ENCODE peak calls at places on chromosomes 3 and 15, in eight cellular contexts. Q, Z, V, B, K, O, L and M are unnamed samples.

GRCh38 chr3:131526801-131527347 is 24.1 kb upstream of the MRPL3 start:
- DNase-seq in O (no peak), V (peak; percentile 44), Z (no peak), K (peak; percentile 42), L (no peak), Q (peak; percentile 34), B (no peak), M (no peak)

GRCh38 chr3:22007376-22007775 is 256.4 kb upstream of the ZNF385D start:
- DNase-seq in L (no peak), O (no peak), V (no peak), Q (no peak), B (no peak), K (no peak), Z (no peak), M (no peak)

GRCh38 chr15:62253294-62253693 is 88.2 kb upstream of the C2CD4B start:
- DNase-seq in Z (no peak), B (no peak), Q (no peak), V (no peak), L (no peak), K (no peak), O (no peak), M (no peak)

GRCh38 chr3:106728315-106728821 is 648.9 kb upstream of the CCDC54 start:
- DNase-seq in K (no peak), Q (no peak), B (no peak), L (no peak), O (peak; percentile 12), Z (no peak), V (no peak), M (no peak)

GRCh38 chr15:85755471-85755870 is 39.3 kb downstream of the KLHL25 start:
- DNase-seq in V (no peak), Q (no peak), O (no peak), L (peak; percentile 1), B (no peak), K (no peak), Z (no peak), M (no peak)

GRCh38 chr3:45870099-45870498 is 16.2 kb upstream of the CCR9 start:
- DNase-seq in L (peak; percentile 45), Z (no peak), K (no peak), V (no peak), O (no peak), Q (no peak), B (peak; percentile 40), M (peak; percentile 43)

GRCh38 chr3:139235192-139235591 is 108.6 kb upstream of the MRPS22 start:
- DNase-seq in V (no peak), Z (no peak), B (no peak), O (no peak), K (no peak), Q (no peak), L (no peak), M (no peak)

GRCh38 chr3:31653464-31653863 is 120.7 kb downstream of the STT3B start:
- DNase-seq in B (no peak), Z (no peak), Q (no peak), O (no peak), V (no peak), K (no peak), L (no peak), M (no peak)

GRCh38 chr15:58988011-58988785 is 735 bp downstream of the RNF111 start:
- DNase-seq in B (no peak), V (peak; percentile 51), Q (peak; percentile 75), L (peak; percentile 76), Z (peak; percentile 33), O (peak; percentile 12), K (peak; percentile 77), M (peak; percentile 56)